ENCODE peak calls at places on chromosome 13, in eight cellular contexts. U, G, Y, B, N, F, M and O are unnamed samples.

GRCh38 chr13:51635137-51635878 is 51.0 kb downstream of the WDFY2 start:
- DNase-seq in N (no peak), F (no peak), Y (no peak), M (no peak), B (no peak), G (no peak), U (no peak), O (no peak)

GRCh38 chr13:45092668-45093067 is 27.6 kb upstream of the GTF2F2 start:
- DNase-seq in M (no peak), U (no peak), F (no peak), B (no peak), N (no peak), G (no peak), Y (no peak), O (no peak)

GRCh38 chr13:42328672-42329071 is 56.7 kb downstream of the AKAP11 start:
- DNase-seq in F (no peak), U (no peak), N (no peak), Y (no peak), G (no peak), M (no peak), B (no peak), O (no peak)

GRCh38 chr13:93690139-93690538 is 463.5 kb downstream of the GPC6 start:
- DNase-seq in M (no peak), G (peak), F (no peak), U (no peak), B (no peak), N (no peak), Y (no peak), O (no peak)

GRCh38 chr13:99322297-99323103 is 15.3 kb upstream of the GPR183 start:
- DNase-seq in U (no peak), Y (peak), G (no peak), M (no peak), N (no peak), F (no peak), B (no peak), O (no peak)

GRCh38 chr13:51814825-51815650 is 11.1 kb upstream of the DHRS12 start:
- DNase-seq in Y (peak), F (peak), U (peak), B (peak), M (peak), N (peak), G (peak), O (no peak)

GRCh38 chr13:66312312-66313087 is 917.6 kb downstream of the PCDH9 start:
- DNase-seq in G (no peak), B (no peak), N (no peak), M (no peak), U (peak), F (no peak), Y (no peak), O (no peak)

GRCh38 chr13:21420706-21421105 is 38.4 kb downstream of the ZDHHC20 start:
- DNase-seq in B (no peak), G (no peak), N (no peak), U (no peak), M (no peak), Y (no peak), F (no peak), O (no peak)

GRCh38 chr13:80921556-80921955 is 580.6 kb upstream of the SPRY2 start:
- DNase-seq in G (no peak), M (no peak), U (no peak), N (no peak), Y (no peak), F (no peak), B (no peak), O (no peak)

GRCh38 chr13:27188239-27188638 is 16.6 kb upstream of the USP12 start:
- DNase-seq in B (no peak), F (no peak), G (no peak), M (no peak), Y (no peak), U (no peak), N (no peak), O (no peak)

GRCh38 chr13:24741016-24741662 is 22.8 kb upstream of the RNF17 start:
- DNase-seq in B (no peak), F (no peak), Y (no peak), G (no peak), M (no peak), U (no peak), N (peak), O (no peak)

GRCh38 chr13:33676700-33677048 is 141.3 kb upstream of the RFC3 start:
- DNase-seq in M (peak), G (no peak), N (peak), F (no peak), B (no peak), U (peak), Y (no peak), O (no peak)

GRCh38 chr13:99269627-99270252 is 11.6 kb upstream of the GPR18 start:
- DNase-seq in M (no peak), N (no peak), F (peak), Y (peak), U (no peak), G (no peak), B (no peak), O (no peak)

GRCh38 chr13:24279267-24279666 is 30.1 kb upstream of the C1QTNF9 start:
- DNase-seq in N (no peak), F (no peak), U (no peak), G (no peak), B (no peak), Y (no peak), M (no peak), O (no peak)

GRCh38 chr13:52027832-52028231 is 3.3 kb downstream of the UTP14C start:
- DNase-seq in U (no peak), G (no peak), Y (no peak), M (no peak), N (no peak), F (no peak), B (no peak), O (no peak)

GRCh38 chr13:109336730-109337129 is 449.7 kb downstream of the IRS2 start:
- DNase-seq in N (no peak), G (no peak), U (no peak), Y (peak), F (no peak), M (no peak), B (no peak), O (no peak)

GRCh38 chr13:60620611-60621395 is 223.8 kb downstream of the TDRD3 start:
- DNase-seq in G (no peak), F (no peak), N (no peak), B (no peak), M (no peak), U (no peak), Y (no peak), O (no peak)

GRCh38 chr13:41909524-41909923 is 51.4 kb downstream of the VWA8 start:
- DNase-seq in B (no peak), G (no peak), M (no peak), Y (peak), N (no peak), F (no peak), U (no peak), O (no peak)

GRCh38 chr13:112586334-112586733 is 1.6 kb downstream of the TUBGCP3 start:
- DNase-seq in F (no peak), B (no peak), Y (no peak), N (no peak), G (no peak), U (no peak), M (no peak), O (no peak)

GRCh38 chr13:35891973-35892441 is 239.2 kb downstream of the DCLK1 start:
- DNase-seq in M (peak), G (no peak), U (no peak), B (no peak), Y (peak), F (no peak), N (peak), O (no peak)

GRCh38 chr13:39406688-39407087 is 196.3 kb downstream of the LHFPL6 start:
- DNase-seq in Y (peak), U (no peak), G (no peak), F (no peak), N (no peak), B (no peak), M (no peak), O (no peak)

GRCh38 chr13:19150712-19151228 is 30.9 kb downstream of the TUBA3C start:
- DNase-seq in Y (no peak), M (no peak), U (peak), F (no peak), G (no peak), B (no peak), N (no peak), O (no peak)

GRCh38 chr13:71051573-71051972 is 815.4 kb downstream of the DACH1 start:
- DNase-seq in Y (no peak), N (no peak), M (no peak), F (no peak), B (no peak), U (no peak), G (no peak), O (no peak)

GRCh38 chr13:109945206-109945960 is 159.0 kb upstream of the IRS2 start:
- DNase-seq in G (no peak), U (no peak), M (no peak), Y (peak), N (no peak), B (no peak), F (no peak), O (no peak)

GRCh38 chr13:64935441-64935840 is 2294.7 kb downstream of the PCDH9 start:
- DNase-seq in N (no peak), Y (no peak), F (no peak), M (no peak), G (no peak), B (no peak), U (no peak), O (no peak)

GRCh38 chr13:104833221-104833620 is 1702.2 kb downstream of the EFNB2 start:
- DNase-seq in M (no peak), N (no peak), G (no peak), F (no peak), B (no peak), Y (no peak), U (no peak), O (no peak)

GRCh38 chr13:36736119-36736726 is 62.4 kb downstream of the SERTM1 start:
- DNase-seq in N (peak), Y (peak), F (peak), M (peak), U (peak), B (no peak), G (peak), O (no peak)

GRCh38 chr13:54852831-54853230 is 1824.2 kb downstream of the OLFM4 start:
- DNase-seq in Y (no peak), B (no peak), G (no peak), F (no peak), U (no peak), N (no peak), M (no peak), O (no peak)

GRCh38 chr13:51419015-51419636 is 33.7 kb downstream of the INTS6 start:
- DNase-seq in N (no peak), B (no peak), M (no peak), U (no peak), F (no peak), G (no peak), Y (no peak), O (no peak)

GRCh38 chr13:47211106-47211505 is 314.3 kb upstream of the HTR2A start:
- DNase-seq in Y (peak), M (no peak), N (no peak), U (no peak), B (no peak), F (no peak), G (no peak), O (no peak)

GRCh38 chr13:57629391-57629804 is 2.1 kb upstream of the PCDH17 start:
- DNase-seq in U (peak), M (no peak), Y (no peak), N (no peak), F (no peak), B (no peak), G (peak), O (no peak)

GRCh38 chr13:32007494-32007893 is 24.1 kb upstream of the FRY start:
- DNase-seq in F (no peak), N (no peak), G (no peak), B (no peak), U (no peak), Y (no peak), M (no peak), O (no peak)

GRCh38 chr13:32010137-32010536 is 21.4 kb upstream of the FRY start:
- DNase-seq in F (no peak), M (no peak), Y (no peak), B (no peak), U (peak), G (no peak), N (no peak), O (no peak)

GRCh38 chr13:32011971-32012370 is 19.6 kb upstream of the FRY start:
- DNase-seq in N (no peak), G (no peak), U (no peak), M (no peak), B (no peak), F (no peak), Y (no peak), O (no peak)

GRCh38 chr13:32008518-32009175 is 22.9 kb upstream of the FRY start:
- DNase-seq in N (no peak), U (no peak), G (no peak), M (no peak), Y (no peak), B (no peak), F (no peak), O (no peak)

DNA sequence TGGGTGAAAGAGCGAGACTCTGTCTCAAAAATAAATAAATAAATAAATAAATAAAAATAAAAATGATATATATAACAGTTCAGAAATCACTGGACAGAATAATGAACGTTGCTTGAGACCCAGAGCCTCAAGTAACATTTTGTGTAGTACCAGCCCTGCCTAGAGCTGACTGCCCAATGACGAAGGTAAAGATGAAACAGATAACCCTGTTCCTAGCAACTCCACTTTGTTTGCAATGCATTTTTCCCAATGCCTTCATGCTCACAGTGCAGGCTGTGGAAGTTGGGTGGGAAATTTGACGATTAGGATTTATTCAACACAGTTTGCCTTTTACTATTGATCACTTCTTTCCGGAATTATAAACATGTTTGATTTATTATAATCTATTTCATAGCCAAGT is 22.2 kb upstream of the FRY start:
- DNase-seq in F (no peak), N (no peak), G (no peak), Y (no peak), M (no peak), B (no peak), U (no peak), O (no peak)
- TF ChIP-seq CTCF in F (no peak), N (no peak), G (no peak), Y (no peak), M (no peak), B (no peak), U (no peak), O (no peak)

DNA sequence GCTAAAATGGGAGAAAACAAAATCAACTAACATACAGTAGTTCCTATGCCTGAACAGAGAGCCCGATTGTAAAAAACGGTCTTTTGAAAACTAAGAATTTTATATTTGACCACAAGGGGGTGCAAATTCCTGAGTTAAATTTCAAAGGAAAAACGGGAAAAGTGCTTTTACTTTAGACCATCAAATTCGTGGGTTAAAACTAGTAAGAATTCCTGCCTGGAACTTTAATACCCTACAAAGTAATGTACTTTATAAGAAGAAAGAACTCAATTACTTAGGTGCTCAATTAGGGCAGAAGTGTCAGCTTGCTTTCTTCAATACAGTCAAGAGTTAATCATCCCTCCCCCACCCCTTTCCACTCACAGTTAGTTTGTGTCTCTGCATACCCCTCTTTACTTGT is 69.8 kb downstream of the KCNRG start:
- DNase-seq in N (no peak), B (no peak), Y (no peak), U (no peak), F (no peak), G (no peak), M (no peak), O (no peak)
- TF ChIP-seq CTCF in N (no peak), B (peak), Y (peak), U (peak), F (peak), G (peak), M (peak), O (peak)

GRCh38 chr13:53090507-53090906 is 61.9 kb downstream of the OLFM4 start:
- DNase-seq in Y (no peak), F (no peak), M (no peak), B (no peak), U (no peak), N (no peak), G (no peak), O (no peak)
- TF ChIP-seq CTCF in Y (no peak), F (no peak), M (no peak), B (no peak), U (no peak), N (no peak), G (no peak), O (no peak)

GRCh38 chr13:53782400-53783030 is 753.9 kb downstream of the OLFM4 start:
- DNase-seq in U (peak), G (peak), M (no peak), B (no peak), Y (peak), N (peak), F (no peak), O (no peak)

GRCh38 chr13:53788286-53788685 is 759.7 kb downstream of the OLFM4 start:
- DNase-seq in B (no peak), N (no peak), M (no peak), G (no peak), Y (no peak), U (no peak), F (no peak), O (no peak)

GRCh38 chr13:53783466-53783865 is 754.9 kb downstream of the OLFM4 start:
- DNase-seq in U (no peak), M (no peak), N (no peak), B (no peak), Y (no peak), F (no peak), G (no peak), O (no peak)

GRCh38 chr13:53781941-53782340 is 753.3 kb downstream of the OLFM4 start:
- DNase-seq in U (no peak), Y (peak), F (no peak), B (no peak), M (no peak), G (no peak), N (no peak), O (no peak)

DNA sequence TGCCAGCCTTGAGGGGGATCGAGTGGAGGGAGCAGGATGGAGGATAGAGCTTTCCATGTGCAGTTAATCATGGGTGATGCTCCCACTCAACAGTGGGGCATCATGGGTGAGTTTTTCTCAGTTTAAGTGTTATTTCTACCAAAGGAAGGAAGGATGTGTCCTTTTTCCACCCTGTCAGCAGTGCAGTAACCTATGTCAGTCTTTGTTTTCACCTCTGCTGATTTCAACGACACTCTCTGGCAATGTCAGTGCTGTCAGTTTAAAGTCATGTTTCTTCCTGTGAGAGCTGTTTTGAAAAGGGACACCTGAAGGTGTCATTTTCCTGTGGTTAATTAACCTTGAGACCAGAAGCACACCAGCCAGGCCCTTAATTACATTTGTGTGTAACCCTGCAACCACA is 755.7 kb downstream of the OLFM4 start:
- DNase-seq in Y (no peak), N (no peak), F (no peak), U (no peak), G (no peak), M (no peak), B (no peak), O (no peak)
- TF ChIP-seq CTCF in Y (no peak), N (no peak), F (no peak), U (no peak), G (no peak), M (no peak), B (no peak), O (no peak)

DNA sequence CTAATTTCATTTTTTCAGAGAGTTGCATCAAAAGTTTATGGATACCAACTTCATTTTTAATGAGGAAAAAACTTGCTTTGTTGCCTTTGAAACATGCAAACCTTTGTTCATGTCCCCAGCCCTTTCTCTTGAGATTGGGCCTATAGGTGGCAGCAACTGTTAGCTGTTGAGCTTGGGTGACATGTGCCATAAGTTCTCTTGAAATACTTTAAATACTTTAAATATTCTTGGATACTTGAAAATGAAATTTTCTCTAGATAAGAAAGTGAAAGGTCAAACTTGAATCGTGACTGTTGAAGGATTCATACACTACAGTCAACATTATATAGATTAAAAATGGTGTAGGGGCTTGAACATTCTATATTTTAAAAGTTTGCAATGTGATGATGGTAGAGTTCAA is 294.9 kb downstream of the NDFIP2 start:
- DNase-seq in B (no peak), F (peak), Y (peak), U (peak), M (peak), N (peak), G (peak), O (no peak)
- TF ChIP-seq CTCF in B (no peak), F (peak), Y (peak), U (peak), M (peak), N (no peak), G (no peak), O (peak)

GRCh38 chr13:30576528-30576927 is 41.2 kb upstream of the USPL1 start:
- DNase-seq in G (no peak), F (no peak), M (no peak), U (no peak), Y (peak), B (no peak), N (no peak), O (no peak)

GRCh38 chr13:30569901-30570576 is 47.7 kb upstream of the USPL1 start:
- DNase-seq in M (no peak), U (peak), F (peak), G (no peak), Y (peak), N (no peak), B (no peak), O (no peak)

GRCh38 chr13:30577381-30577780 is 40.3 kb upstream of the USPL1 start:
- DNase-seq in M (no peak), Y (peak), B (no peak), U (no peak), G (no peak), F (peak), N (no peak), O (no peak)

GRCh38 chr13:30567072-30567471 is 50.6 kb upstream of the USPL1 start:
- DNase-seq in B (no peak), G (no peak), N (no peak), U (no peak), Y (no peak), F (no peak), M (no peak), O (no peak)

DNA sequence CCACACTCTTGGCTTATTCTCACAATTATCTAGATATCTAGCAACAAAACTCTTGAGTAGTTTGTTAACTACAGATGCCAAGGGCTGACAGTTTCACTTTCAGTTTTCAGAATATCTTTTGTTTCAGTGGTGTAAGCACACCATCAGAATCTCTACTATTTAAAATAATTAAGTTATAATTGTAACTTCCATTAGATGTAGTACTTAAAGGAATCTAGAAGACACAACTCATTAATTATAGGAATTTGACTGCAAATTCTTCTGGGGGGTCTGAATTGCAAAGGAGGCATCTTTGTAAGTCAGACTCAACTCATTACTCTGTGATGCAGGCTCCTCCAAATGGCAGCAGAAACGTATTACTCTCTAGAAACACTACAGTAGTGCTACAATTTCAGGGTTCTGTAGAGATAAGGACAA is 44.9 kb upstream of the USPL1 start:
- DNase-seq in M (no peak), B (no peak), G (no peak), N (no peak), U (no peak), Y (peak), F (no peak), O (no peak)
- TF ChIP-seq CTCF in M (no peak), B (no peak), G (no peak), N (no peak), U (no peak), Y (peak), F (peak), O (no peak)

GRCh38 chr13:46166947-46167610 is 14.9 kb downstream of the LCP1 start:
- DNase-seq in G (no peak), U (no peak), N (no peak), B (no peak), F (no peak), Y (no peak), M (no peak), O (no peak)
- TF ChIP-seq CTCF in G (no peak), U (no peak), N (no peak), B (no peak), F (no peak), Y (no peak), M (no peak), O (no peak)

GRCh38 chr13:43664700-43665191 is 122.0 kb downstream of the ENOX1 start:
- DNase-seq in G (no peak), F (no peak), M (no peak), B (no peak), Y (peak), U (no peak), N (peak), O (no peak)
- TF ChIP-seq CTCF in G (no peak), F (no peak), M (no peak), B (no peak), Y (no peak), U (no peak), N (no peak), O (no peak)

GRCh38 chr13:87680298-87680697 is 9.1 kb downstream of the SLITRK5 start:
- DNase-seq in U (no peak), B (no peak), Y (no peak), F (no peak), N (peak), G (peak), M (no peak), O (no peak)
- TF ChIP-seq CTCF in U (no peak), B (no peak), Y (no peak), F (no peak), N (no peak), G (no peak), M (no peak), O (peak)